ENCODE peak calls at places on chromosomes 13 and 19, in seven cellular contexts. M, J, W, Y, I, Z and A are unnamed samples.

GRCh38 chr19:18436651-18437478 is 1.1 kb downstream of the ISYNA1 start:
- DNase-seq in M (no peak), J (no peak), W (no peak), Y (peak), I (peak), Z (peak), A (peak)

GRCh38 chr13:38008636-38009035 is 139.1 kb upstream of the TRPC4 start:
- DNase-seq in M (no peak), J (no peak), W (no peak), Y (no peak), I (no peak), Z (no peak), A (peak)

GRCh38 chr13:113775451-113776145 is 16.6 kb downstream of the TMEM255B start:
- DNase-seq in M (no peak), J (no peak), W (no peak), Y (no peak), I (no peak), Z (no peak), A (no peak)

GRCh38 chr13:35723061-35723461 is 246.6 kb upstream of the MAB21L1 start:
- DNase-seq in M (no peak), J (no peak), W (no peak), Y (no peak), I (no peak), Z (no peak), A (no peak)

GRCh38 chr19:51079486-51080110 is 3.1 kb downstream of the KLK14 start:
- DNase-seq in M (no peak), J (no peak), W (no peak), Y (no peak), I (no peak), Z (no peak), A (no peak)

GRCh38 chr13:50812242-50812641 is 31.2 kb downstream of the DLEU7 start:
- DNase-seq in M (no peak), J (no peak), W (no peak), Y (no peak), I (no peak), Z (no peak), A (no peak)

GRCh38 chr13:111622051-111622531 is 301.6 kb downstream of the TEX29 start:
- DNase-seq in M (no peak), J (no peak), W (no peak), Y (no peak), I (no peak), Z (no peak), A (peak)

GRCh38 chr13:96052655-96053002 is 572 bp downstream of the UGGT2 start:
- DNase-seq in M (peak), J (no peak), W (peak), Y (peak), I (peak), Z (peak), A (peak)

GRCh38 chr13:23500858-23501257 is 67.4 kb upstream of the SACS start:
- DNase-seq in M (no peak), J (no peak), W (no peak), Y (no peak), I (no peak), Z (no peak), A (no peak)

GRCh38 chr19:13143135-13143534 is 7.0 kb downstream of the STX10 start:
- DNase-seq in M (no peak), J (no peak), W (no peak), Y (no peak), I (peak), Z (no peak), A (no peak)

GRCh38 chr13:79781829-79782540 is 301.0 kb downstream of the NDFIP2 start:
- DNase-seq in M (no peak), J (no peak), W (no peak), Y (no peak), I (no peak), Z (no peak), A (no peak)

GRCh38 chr13:45341799-45342584 is 1.0 kb upstream of the TPT1 start:
- DNase-seq in M (no peak), J (no peak), W (no peak), Y (peak), I (no peak), Z (no peak), A (peak)
- TF ChIP-seq JUND in M (no peak), J (no peak), W (no peak), Y (no peak), I (no peak), Z (no peak), A (no peak)

DNA sequence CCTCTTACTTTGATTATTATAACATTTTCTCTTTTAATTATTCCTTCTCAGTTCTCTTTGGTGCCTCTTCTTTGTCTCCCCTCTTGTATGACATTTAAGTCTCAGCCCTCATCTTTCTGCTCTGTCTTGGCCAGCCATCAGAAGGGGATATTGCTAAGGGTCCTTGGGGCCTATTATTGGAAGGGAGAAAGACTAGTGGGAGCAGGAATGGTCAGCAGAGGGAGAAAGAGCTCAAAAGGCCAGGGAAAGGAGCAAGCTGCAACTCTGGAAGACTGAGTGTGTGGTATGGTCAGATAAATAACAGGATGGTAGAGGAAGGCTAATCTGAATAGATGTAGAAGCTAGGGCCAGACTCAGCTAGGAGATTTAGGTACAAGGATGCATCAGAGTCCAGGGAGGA is 336.9 kb downstream of the TDRD3 start:
- DNase-seq in M (no peak), J (no peak), W (no peak), Y (no peak), I (no peak), Z (no peak), A (no peak)
- TF ChIP-seq JUND in M (no peak), J (no peak), W (no peak), Y (no peak), I (no peak), Z (no peak), A (no peak)

DNA sequence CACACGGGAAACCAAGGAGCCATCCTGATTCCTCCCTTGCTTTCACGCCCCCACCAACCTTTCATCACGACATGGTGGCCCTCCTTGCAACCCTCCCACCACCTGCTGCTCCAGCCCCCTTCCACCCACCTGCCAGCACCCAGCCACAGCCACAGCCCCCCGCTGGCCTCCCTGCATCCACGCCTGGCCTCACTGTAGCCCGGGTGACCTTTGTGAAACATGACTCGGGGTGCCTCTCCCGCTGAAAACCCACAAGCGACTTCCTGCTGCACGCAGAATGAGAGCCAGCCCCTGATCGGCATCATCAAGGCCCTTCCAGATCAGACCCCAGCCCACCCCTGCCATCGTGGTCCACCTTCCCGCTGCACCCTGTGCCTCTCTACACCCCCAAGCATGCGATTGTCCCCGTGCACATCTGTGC is 14.9 kb downstream of the POP4 start:
- DNase-seq in M (no peak), J (no peak), W (no peak), Y (no peak), I (no peak), Z (no peak), A (no peak)
- TF ChIP-seq JUND in M (no peak), J (no peak), W (no peak), Y (no peak), I (no peak), Z (no peak), A (no peak)

GRCh38 chr19:10142701-10143375 is 23.1 kb upstream of the EIF3G start:
- DNase-seq in M (no peak), J (no peak), W (no peak), Y (no peak), I (no peak), Z (no peak), A (no peak)
- TF ChIP-seq JUND in M (no peak), J (no peak), W (no peak), Y (no peak), I (no peak), Z (no peak), A (no peak)

DNA sequence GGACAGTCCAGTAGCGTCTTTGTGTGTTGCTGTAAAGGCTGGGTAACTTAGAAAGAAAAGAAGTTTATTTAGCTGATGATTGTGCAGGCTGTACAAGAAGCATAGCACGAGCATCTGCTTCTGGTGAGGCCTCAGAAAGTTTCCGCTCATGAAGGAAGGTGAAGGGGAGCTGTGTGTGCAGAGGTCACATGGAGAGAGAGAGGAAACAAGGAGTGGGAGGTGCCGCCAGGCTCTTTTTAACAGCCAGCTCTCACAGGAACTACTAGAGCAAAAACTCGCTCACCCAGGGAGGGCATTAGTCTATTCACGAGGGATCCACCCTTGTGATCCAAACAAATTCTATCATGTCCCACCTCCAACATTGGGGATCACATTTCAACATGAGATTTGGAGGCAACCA is 99.8 kb downstream of the GPR12 start:
- DNase-seq in M (no peak), J (no peak), W (no peak), Y (no peak), I (no peak), Z (no peak), A (no peak)
- TF ChIP-seq JUND in M (no peak), J (no peak), W (no peak), Y (no peak), I (no peak), Z (no peak), A (no peak)